ENCODE peak calls at places on chromosomes 13 and 19, in ten cellular contexts. One of them, this sample, is unnamed.

GRCh38 chr19:16887353-16888265 is 1.2 kb upstream of the F2RL3 start:
- DNase-seq in AG10803: no peak
- DNase-seq in brain microvascular endothelial cell: no peak
- DNase-seq in naive thymus-derived CD4-positive, alpha-beta T cell: no peak
- DNase-seq in thyroid gland: no peak
- DNase-seq in right lobe of liver: no peak
- DNase-seq in WERI-Rb-1: no peak
- DNase-seq in PC-3: no peak
- DNase-seq in uterus: no peak
- DNase-seq in heart right ventricle: no peak
- DNase-seq in this sample: no peak

GRCh38 chr13:33405371-33405770 is 119.8 kb upstream of the STARD13 start:
- DNase-seq in WERI-Rb-1: no peak
- DNase-seq in uterus: no peak
- DNase-seq in right lobe of liver: no peak
- DNase-seq in AG10803: no peak
- DNase-seq in PC-3: no peak
- DNase-seq in thyroid gland: no peak
- DNase-seq in brain microvascular endothelial cell: no peak
- DNase-seq in naive thymus-derived CD4-positive, alpha-beta T cell: no peak
- DNase-seq in heart right ventricle: no peak
- DNase-seq in this sample: no peak

GRCh38 chr19:19110410-19111137 is 27.7 kb downstream of the TMEM161A start:
- DNase-seq in WERI-Rb-1: no peak
- DNase-seq in uterus: no peak
- DNase-seq in thyroid gland: no peak
- DNase-seq in brain microvascular endothelial cell: peak
- DNase-seq in right lobe of liver: no peak
- DNase-seq in heart right ventricle: no peak
- DNase-seq in PC-3: no peak
- DNase-seq in AG10803: no peak
- DNase-seq in naive thymus-derived CD4-positive, alpha-beta T cell: peak
- DNase-seq in this sample: no peak

GRCh38 chr13:110617326-110618072 is 2.2 kb downstream of the NAXD start:
- DNase-seq in AG10803: peak
- DNase-seq in uterus: peak
- DNase-seq in PC-3: no peak
- DNase-seq in thyroid gland: peak
- DNase-seq in right lobe of liver: peak
- DNase-seq in naive thymus-derived CD4-positive, alpha-beta T cell: no peak
- DNase-seq in WERI-Rb-1: no peak
- DNase-seq in brain microvascular endothelial cell: peak
- DNase-seq in heart right ventricle: peak
- DNase-seq in this sample: peak

GRCh38 chr19:11451942-11452813 is 16.7 kb downstream of the PRKCSH start:
- DNase-seq in naive thymus-derived CD4-positive, alpha-beta T cell: no peak
- DNase-seq in AG10803: no peak
- DNase-seq in WERI-Rb-1: peak
- DNase-seq in heart right ventricle: no peak
- DNase-seq in PC-3: no peak
- DNase-seq in right lobe of liver: no peak
- DNase-seq in brain microvascular endothelial cell: no peak
- DNase-seq in thyroid gland: no peak
- DNase-seq in uterus: no peak
- DNase-seq in this sample: no peak

GRCh38 chr19:45110811-45111210 is 17.8 kb downstream of the PPP1R37 start:
- DNase-seq in thyroid gland: no peak
- DNase-seq in brain microvascular endothelial cell: no peak
- DNase-seq in PC-3: no peak
- DNase-seq in uterus: no peak
- DNase-seq in WERI-Rb-1: no peak
- DNase-seq in AG10803: no peak
- DNase-seq in heart right ventricle: no peak
- DNase-seq in right lobe of liver: no peak
- DNase-seq in naive thymus-derived CD4-positive, alpha-beta T cell: no peak
- DNase-seq in this sample: no peak

GRCh38 chr19:6226444-6227155 is 53.2 kb downstream of the MLLT1 start:
- DNase-seq in naive thymus-derived CD4-positive, alpha-beta T cell: no peak
- DNase-seq in thyroid gland: no peak
- DNase-seq in uterus: no peak
- DNase-seq in WERI-Rb-1: no peak
- DNase-seq in PC-3: no peak
- DNase-seq in heart right ventricle: no peak
- DNase-seq in brain microvascular endothelial cell: no peak
- DNase-seq in right lobe of liver: no peak
- DNase-seq in AG10803: no peak
- DNase-seq in this sample: no peak

GRCh38 chr13:91398413-91399188 is at the start of gene GPC5:
- DNase-seq in naive thymus-derived CD4-positive, alpha-beta T cell: peak
- DNase-seq in thyroid gland: peak
- DNase-seq in WERI-Rb-1: peak
- DNase-seq in AG10803: peak
- DNase-seq in heart right ventricle: peak
- DNase-seq in brain microvascular endothelial cell: peak
- DNase-seq in PC-3: peak
- DNase-seq in uterus: peak
- DNase-seq in right lobe of liver: peak
- DNase-seq in this sample: peak

GRCh38 chr13:41543664-41544300 is 86.4 kb downstream of the RGCC start:
- DNase-seq in heart right ventricle: no peak
- DNase-seq in naive thymus-derived CD4-positive, alpha-beta T cell: no peak
- DNase-seq in WERI-Rb-1: no peak
- DNase-seq in PC-3: no peak
- DNase-seq in right lobe of liver: no peak
- DNase-seq in AG10803: no peak
- DNase-seq in uterus: no peak
- DNase-seq in brain microvascular endothelial cell: no peak
- DNase-seq in thyroid gland: no peak
- DNase-seq in this sample: no peak

GRCh38 chr13:40613192-40613818 is 53.1 kb downstream of the FOXO1 start:
- DNase-seq in naive thymus-derived CD4-positive, alpha-beta T cell: peak
- DNase-seq in PC-3: no peak
- DNase-seq in WERI-Rb-1: no peak
- DNase-seq in AG10803: no peak
- DNase-seq in thyroid gland: peak
- DNase-seq in heart right ventricle: peak
- DNase-seq in uterus: peak
- DNase-seq in brain microvascular endothelial cell: no peak
- DNase-seq in right lobe of liver: no peak
- DNase-seq in this sample: no peak

GRCh38 chr19:53847555-53847954 is 20.1 kb upstream of the MYADM start:
- DNase-seq in AG10803: no peak
- DNase-seq in PC-3: no peak
- DNase-seq in uterus: no peak
- DNase-seq in thyroid gland: no peak
- DNase-seq in WERI-Rb-1: no peak
- DNase-seq in right lobe of liver: no peak
- DNase-seq in heart right ventricle: no peak
- DNase-seq in brain microvascular endothelial cell: no peak
- DNase-seq in naive thymus-derived CD4-positive, alpha-beta T cell: no peak
- DNase-seq in this sample: no peak

DNA sequence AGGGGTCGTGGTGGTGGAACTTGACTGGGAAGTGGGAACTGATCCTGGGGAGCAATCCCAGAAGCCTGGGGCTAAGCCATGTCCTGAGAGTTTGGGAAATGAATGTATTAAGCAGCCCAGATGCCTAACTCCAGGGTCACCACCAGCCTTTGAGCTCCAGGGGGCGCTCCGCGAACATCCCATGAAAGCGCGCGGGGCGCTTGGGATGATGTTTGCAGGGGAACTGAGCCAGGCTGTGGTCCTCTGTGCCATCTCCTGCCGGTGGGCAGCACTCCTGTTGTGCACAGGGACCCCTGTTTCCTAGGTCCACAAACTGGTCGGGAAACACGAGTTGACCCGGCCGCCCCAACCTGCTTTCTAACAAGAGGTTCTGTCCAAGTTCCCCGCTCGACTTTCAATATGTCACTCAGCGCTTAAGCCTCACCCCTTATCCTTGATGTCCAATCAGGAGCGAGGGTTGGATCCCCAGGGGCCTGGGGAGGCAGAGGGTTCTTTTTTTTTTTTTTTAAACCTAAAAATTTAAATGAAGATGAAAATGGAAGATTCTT is 14.4 kb downstream of the LEUTX start:
- DNase-seq in PC-3: peak
- DNase-seq in uterus: peak
- DNase-seq in AG10803: peak
- DNase-seq in thyroid gland: peak
- DNase-seq in right lobe of liver: peak
- DNase-seq in naive thymus-derived CD4-positive, alpha-beta T cell: peak
- DNase-seq in brain microvascular endothelial cell: peak
- DNase-seq in heart right ventricle: peak
- DNase-seq in WERI-Rb-1: peak
- DNase-seq in this sample: peak
- H3K4me3 ChIP-seq in PC-3: peak
- H3K4me3 ChIP-seq in uterus: peak
- H3K4me3 ChIP-seq in AG10803: peak
- H3K4me3 ChIP-seq in thyroid gland: no peak
- H3K4me3 ChIP-seq in right lobe of liver: peak
- H3K4me3 ChIP-seq in naive thymus-derived CD4-positive, alpha-beta T cell: peak
- H3K4me3 ChIP-seq in brain microvascular endothelial cell: peak
- H3K4me3 ChIP-seq in heart right ventricle: peak
- H3K4me3 ChIP-seq in WERI-Rb-1: peak
- H3K4me3 ChIP-seq in this sample: peak

GRCh38 chr13:27483421-27483820 is 33.1 kb upstream of the MTIF3 start:
- DNase-seq in uterus: no peak
- DNase-seq in WERI-Rb-1: no peak
- DNase-seq in thyroid gland: no peak
- DNase-seq in PC-3: no peak
- DNase-seq in naive thymus-derived CD4-positive, alpha-beta T cell: no peak
- DNase-seq in AG10803: no peak
- DNase-seq in heart right ventricle: no peak
- DNase-seq in brain microvascular endothelial cell: no peak
- DNase-seq in right lobe of liver: no peak
- DNase-seq in this sample: no peak

GRCh38 chr13:27482996-27483395 is 32.6 kb upstream of the MTIF3 start:
- DNase-seq in heart right ventricle: no peak
- DNase-seq in thyroid gland: no peak
- DNase-seq in uterus: no peak
- DNase-seq in naive thymus-derived CD4-positive, alpha-beta T cell: no peak
- DNase-seq in PC-3: no peak
- DNase-seq in brain microvascular endothelial cell: no peak
- DNase-seq in right lobe of liver: no peak
- DNase-seq in AG10803: no peak
- DNase-seq in WERI-Rb-1: peak
- DNase-seq in this sample: no peak

GRCh38 chr13:27476943-27477681 is 26.7 kb upstream of the MTIF3 start:
- DNase-seq in PC-3: peak
- DNase-seq in heart right ventricle: no peak
- DNase-seq in thyroid gland: no peak
- DNase-seq in brain microvascular endothelial cell: peak
- DNase-seq in right lobe of liver: peak
- DNase-seq in naive thymus-derived CD4-positive, alpha-beta T cell: peak
- DNase-seq in uterus: no peak
- DNase-seq in AG10803: peak
- DNase-seq in WERI-Rb-1: no peak
- DNase-seq in this sample: peak

DNA sequence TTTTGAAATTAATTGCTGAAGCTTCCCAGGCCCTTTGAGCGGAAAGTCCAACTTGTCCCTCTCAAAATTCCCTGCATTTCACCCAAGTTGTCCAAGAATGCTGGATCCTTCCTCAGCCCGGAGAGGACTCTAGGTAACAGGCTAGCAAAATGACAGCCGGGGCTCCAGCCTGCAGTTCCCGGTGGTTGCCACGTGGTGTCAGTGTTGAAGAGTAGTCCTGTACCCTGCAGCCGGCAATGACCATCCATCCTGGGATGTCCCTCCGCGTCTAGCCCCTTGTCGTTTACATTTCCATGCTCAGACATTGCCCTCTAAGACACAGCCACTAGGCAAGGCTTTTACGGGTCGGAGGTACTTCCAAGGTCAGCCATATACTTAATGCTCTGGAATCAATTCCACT is 31.4 kb upstream of the MTIF3 start:
- DNase-seq in PC-3: peak
- DNase-seq in heart right ventricle: no peak
- DNase-seq in uterus: peak
- DNase-seq in thyroid gland: peak
- DNase-seq in right lobe of liver: peak
- DNase-seq in AG10803: no peak
- DNase-seq in brain microvascular endothelial cell: peak
- DNase-seq in WERI-Rb-1: peak
- DNase-seq in naive thymus-derived CD4-positive, alpha-beta T cell: peak
- DNase-seq in this sample: no peak
- H3K4me3 ChIP-seq in PC-3: no peak
- H3K4me3 ChIP-seq in heart right ventricle: no peak
- H3K4me3 ChIP-seq in uterus: no peak
- H3K4me3 ChIP-seq in thyroid gland: no peak
- H3K4me3 ChIP-seq in right lobe of liver: no peak
- H3K4me3 ChIP-seq in AG10803: no peak
- H3K4me3 ChIP-seq in brain microvascular endothelial cell: no peak
- H3K4me3 ChIP-seq in WERI-Rb-1: no peak
- H3K4me3 ChIP-seq in naive thymus-derived CD4-positive, alpha-beta T cell: no peak
- H3K4me3 ChIP-seq in this sample: no peak

GRCh38 chr19:49395581-49396407 is 7.7 kb downstream of the KASH5 start:
- DNase-seq in uterus: no peak
- DNase-seq in right lobe of liver: no peak
- DNase-seq in thyroid gland: no peak
- DNase-seq in heart right ventricle: no peak
- DNase-seq in PC-3: no peak
- DNase-seq in AG10803: no peak
- DNase-seq in naive thymus-derived CD4-positive, alpha-beta T cell: no peak
- DNase-seq in brain microvascular endothelial cell: no peak
- DNase-seq in WERI-Rb-1: peak
- DNase-seq in this sample: no peak
- H3K4me3 ChIP-seq in uterus: no peak
- H3K4me3 ChIP-seq in right lobe of liver: no peak
- H3K4me3 ChIP-seq in thyroid gland: no peak
- H3K4me3 ChIP-seq in heart right ventricle: no peak
- H3K4me3 ChIP-seq in PC-3: no peak
- H3K4me3 ChIP-seq in AG10803: no peak
- H3K4me3 ChIP-seq in naive thymus-derived CD4-positive, alpha-beta T cell: no peak
- H3K4me3 ChIP-seq in brain microvascular endothelial cell: no peak
- H3K4me3 ChIP-seq in WERI-Rb-1: no peak
- H3K4me3 ChIP-seq in this sample: no peak

DNA sequence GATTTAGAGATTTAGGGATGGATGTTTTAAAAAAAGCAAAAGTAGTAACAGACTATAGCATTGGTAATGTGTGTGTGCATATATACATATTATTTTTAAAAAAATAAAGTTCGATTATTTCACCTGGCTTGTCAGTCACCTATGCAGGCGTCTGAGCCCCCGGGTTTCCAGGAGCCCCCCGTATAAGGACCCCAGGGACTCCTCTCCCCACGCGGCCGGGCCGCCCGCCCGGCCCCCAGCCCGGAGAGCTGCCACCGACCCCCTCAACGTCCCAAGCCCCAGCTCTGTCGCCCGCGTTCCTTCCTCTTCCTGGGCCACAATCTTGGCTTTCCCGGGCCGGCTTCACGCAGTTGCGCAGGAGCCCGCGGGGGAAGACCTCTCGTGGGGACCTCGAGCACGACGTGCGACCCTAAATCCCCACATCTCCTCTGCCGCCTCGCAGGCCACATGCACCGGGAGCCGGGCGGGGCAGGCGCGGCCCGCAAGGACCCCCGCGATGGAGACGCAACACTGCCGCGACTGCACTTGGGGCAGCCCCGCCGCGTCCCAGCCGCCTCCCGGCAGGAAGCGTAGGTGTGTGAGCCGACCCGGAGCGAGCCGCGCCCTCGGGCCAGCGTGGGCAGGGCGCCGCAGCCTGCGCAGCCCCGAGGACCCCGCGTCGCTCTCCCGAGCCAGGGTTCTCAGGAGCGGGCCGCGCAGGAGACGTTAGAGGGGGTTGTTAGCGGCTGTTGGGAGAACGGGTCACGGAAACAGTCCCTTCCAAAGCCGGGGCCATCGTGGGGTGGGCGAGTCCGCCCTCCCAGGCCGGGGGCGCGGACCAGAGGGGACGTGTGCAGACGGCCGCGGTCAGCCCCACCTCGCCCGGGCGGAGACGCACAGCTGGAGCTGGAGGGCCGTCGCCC is 840 bp upstream of the CCNA1 start:
- DNase-seq in PC-3: no peak
- DNase-seq in naive thymus-derived CD4-positive, alpha-beta T cell: no peak
- DNase-seq in brain microvascular endothelial cell: no peak
- DNase-seq in AG10803: no peak
- DNase-seq in thyroid gland: peak
- DNase-seq in heart right ventricle: no peak
- DNase-seq in WERI-Rb-1: peak
- DNase-seq in right lobe of liver: no peak
- DNase-seq in uterus: peak
- DNase-seq in this sample: no peak
- H3K4me3 ChIP-seq in PC-3: peak
- H3K4me3 ChIP-seq in naive thymus-derived CD4-positive, alpha-beta T cell: no peak
- H3K4me3 ChIP-seq in brain microvascular endothelial cell: peak
- H3K4me3 ChIP-seq in AG10803: peak
- H3K4me3 ChIP-seq in thyroid gland: peak
- H3K4me3 ChIP-seq in heart right ventricle: peak
- H3K4me3 ChIP-seq in WERI-Rb-1: peak
- H3K4me3 ChIP-seq in right lobe of liver: peak
- H3K4me3 ChIP-seq in uterus: peak
- H3K4me3 ChIP-seq in this sample: peak

This sample was measured in skeletal muscle cell.